ENCODE peak calls at places on chromosomes 5 and 9, in ten cellular contexts. One of them, this sample, is unnamed.

GRCh38 chr5:60740322-60740721 is 40.4 kb upstream of the DEPDC1B start:
- DNase-seq in RCC 7860: no peak
- DNase-seq in GM23248: no peak
- DNase-seq in foreskin fibroblast: no peak
- DNase-seq in NCI-H2081: no peak
- DNase-seq in neural crest cell: no peak
- DNase-seq in GM13976: no peak
- DNase-seq in activated T-cell treated with anti-CD3 and anti-CD28 coated beads, Interleukin-2, amount 50 U/mL, for 72 hours: no peak
- DNase-seq in CD4-positive, alpha-beta T cell: no peak
- DNase-seq in T-helper 1 cell: no peak
- DNase-seq in this sample: no peak

GRCh38 chr5:161481922-161482321 is 64.6 kb downstream of the GABRB2 start:
- DNase-seq in RCC 7860: no peak
- DNase-seq in GM23248: no peak
- DNase-seq in foreskin fibroblast: no peak
- DNase-seq in NCI-H2081: no peak
- DNase-seq in neural crest cell: no peak
- DNase-seq in GM13976: no peak
- DNase-seq in activated T-cell treated with anti-CD3 and anti-CD28 coated beads, Interleukin-2, amount 50 U/mL, for 72 hours: no peak
- DNase-seq in CD4-positive, alpha-beta T cell: no peak
- DNase-seq in T-helper 1 cell: no peak
- DNase-seq in this sample: no peak

GRCh38 chr9:110443146-110443877 is 105.6 kb upstream of the TXNDC8 start:
- DNase-seq in RCC 7860: no peak
- DNase-seq in GM23248: peak
- DNase-seq in foreskin fibroblast: peak
- DNase-seq in NCI-H2081: no peak
- DNase-seq in neural crest cell: no peak
- DNase-seq in GM13976: no peak
- DNase-seq in activated T-cell treated with anti-CD3 and anti-CD28 coated beads, Interleukin-2, amount 50 U/mL, for 72 hours: no peak
- DNase-seq in CD4-positive, alpha-beta T cell: no peak
- DNase-seq in T-helper 1 cell: no peak
- DNase-seq in this sample: peak

GRCh38 chr9:88537743-88538055 is 2.7 kb downstream of the NXNL2 start:
- DNase-seq in RCC 7860: peak
- DNase-seq in GM23248: peak
- DNase-seq in foreskin fibroblast: peak
- DNase-seq in NCI-H2081: no peak
- DNase-seq in neural crest cell: peak
- DNase-seq in GM13976: no peak
- DNase-seq in activated T-cell treated with anti-CD3 and anti-CD28 coated beads, Interleukin-2, amount 50 U/mL, for 72 hours: peak
- DNase-seq in CD4-positive, alpha-beta T cell: no peak
- DNase-seq in T-helper 1 cell: peak
- DNase-seq in this sample: peak

GRCh38 chr9:134099123-134099761 is 31.4 kb upstream of the BRD3 start:
- DNase-seq in RCC 7860: peak
- DNase-seq in GM23248: peak
- DNase-seq in foreskin fibroblast: peak
- DNase-seq in NCI-H2081: peak
- DNase-seq in neural crest cell: no peak
- DNase-seq in GM13976: peak
- DNase-seq in activated T-cell treated with anti-CD3 and anti-CD28 coated beads, Interleukin-2, amount 50 U/mL, for 72 hours: peak
- DNase-seq in CD4-positive, alpha-beta T cell: peak
- DNase-seq in T-helper 1 cell: peak
- DNase-seq in this sample: peak

GRCh38 chr5:149134778-149135169 is 6.5 kb upstream of the ABLIM3 start:
- DNase-seq in RCC 7860: no peak
- DNase-seq in GM23248: peak
- DNase-seq in foreskin fibroblast: no peak
- DNase-seq in NCI-H2081: no peak
- DNase-seq in neural crest cell: no peak
- DNase-seq in GM13976: no peak
- DNase-seq in activated T-cell treated with anti-CD3 and anti-CD28 coated beads, Interleukin-2, amount 50 U/mL, for 72 hours: no peak
- DNase-seq in CD4-positive, alpha-beta T cell: no peak
- DNase-seq in T-helper 1 cell: no peak
- DNase-seq in this sample: no peak

GRCh38 chr9:127776919-127777280 is 1.6 kb downstream of the SH2D3C start:
- DNase-seq in RCC 7860: no peak
- DNase-seq in GM23248: no peak
- DNase-seq in foreskin fibroblast: no peak
- DNase-seq in NCI-H2081: no peak
- DNase-seq in neural crest cell: no peak
- DNase-seq in GM13976: no peak
- DNase-seq in activated T-cell treated with anti-CD3 and anti-CD28 coated beads, Interleukin-2, amount 50 U/mL, for 72 hours: no peak
- DNase-seq in CD4-positive, alpha-beta T cell: no peak
- DNase-seq in T-helper 1 cell: no peak
- DNase-seq in this sample: no peak

GRCh38 chr9:105439428-105439827 is 8.4 kb upstream of the FSD1L start:
- DNase-seq in RCC 7860: no peak
- DNase-seq in GM23248: peak
- DNase-seq in foreskin fibroblast: peak
- DNase-seq in NCI-H2081: no peak
- DNase-seq in neural crest cell: no peak
- DNase-seq in GM13976: no peak
- DNase-seq in activated T-cell treated with anti-CD3 and anti-CD28 coated beads, Interleukin-2, amount 50 U/mL, for 72 hours: no peak
- DNase-seq in CD4-positive, alpha-beta T cell: no peak
- DNase-seq in T-helper 1 cell: no peak
- DNase-seq in this sample: peak

GRCh38 chr9:84375954-84376353 is 35.4 kb upstream of the SLC28A3 start:
- DNase-seq in RCC 7860: no peak
- DNase-seq in GM23248: no peak
- DNase-seq in foreskin fibroblast: no peak
- DNase-seq in NCI-H2081: no peak
- DNase-seq in neural crest cell: no peak
- DNase-seq in GM13976: no peak
- DNase-seq in activated T-cell treated with anti-CD3 and anti-CD28 coated beads, Interleukin-2, amount 50 U/mL, for 72 hours: no peak
- DNase-seq in CD4-positive, alpha-beta T cell: no peak
- DNase-seq in T-helper 1 cell: no peak
- DNase-seq in this sample: no peak

GRCh38 chr9:72661401-72662135 is 140.2 kb downstream of the TMC1 start:
- DNase-seq in RCC 7860: peak
- DNase-seq in GM23248: peak
- DNase-seq in foreskin fibroblast: peak
- DNase-seq in NCI-H2081: no peak
- DNase-seq in neural crest cell: no peak
- DNase-seq in GM13976: no peak
- DNase-seq in activated T-cell treated with anti-CD3 and anti-CD28 coated beads, Interleukin-2, amount 50 U/mL, for 72 hours: no peak
- DNase-seq in CD4-positive, alpha-beta T cell: no peak
- DNase-seq in T-helper 1 cell: no peak
- DNase-seq in this sample: peak

This sample was measured in IMR-90.